ENCODE peak calls at places on chromosomes 3 and 15, in six cellular contexts. One of them, this sample, is unnamed.
A peak's percentile ranks its signal among the peaks of the same experiment; 100 is the strongest.

GRCh38 chr15:83289160-83289559 is 4.7 kb upstream of the BNC1 start:
- DNase-seq in endothelial cell of umbilical vein: no peak
- DNase-seq in ascending aorta: no peak
- DNase-seq in fibroblast of lung: no peak
- DNase-seq in lung: no peak
- DNase-seq in BJ: no peak
- DNase-seq in this sample: no peak

GRCh38 chr15:84142888-84143337 is 92.7 kb upstream of the GOLGA6L4 start:
- DNase-seq in lung: peak; percentile 75
- DNase-seq in fibroblast of lung: peak; percentile 88
- DNase-seq in ascending aorta: peak; percentile 84
- DNase-seq in BJ: peak; percentile 16
- DNase-seq in endothelial cell of umbilical vein: peak; percentile 79
- DNase-seq in this sample: no peak

GRCh38 chr3:4321732-4322131 is 18.6 kb downstream of the SETMAR start:
- DNase-seq in ascending aorta: no peak
- DNase-seq in BJ: no peak
- DNase-seq in fibroblast of lung: no peak
- DNase-seq in lung: no peak
- DNase-seq in endothelial cell of umbilical vein: no peak
- DNase-seq in this sample: no peak

GRCh38 chr3:14352002-14352627 is 50.3 kb upstream of the SLC6A6 start:
- DNase-seq in ascending aorta: no peak
- DNase-seq in fibroblast of lung: peak; percentile 15
- DNase-seq in lung: no peak
- DNase-seq in BJ: no peak
- DNase-seq in endothelial cell of umbilical vein: no peak
- DNase-seq in this sample: no peak

GRCh38 chr15:33964665-33965040 is 3.6 kb upstream of the CHRM5 start:
- DNase-seq in fibroblast of lung: no peak
- DNase-seq in endothelial cell of umbilical vein: no peak
- DNase-seq in BJ: no peak
- DNase-seq in ascending aorta: no peak
- DNase-seq in lung: no peak
- DNase-seq in this sample: no peak

GRCh38 chr3:177640319-177640997 is 443.2 kb upstream of the TBL1XR1 start:
- DNase-seq in fibroblast of lung: peak; percentile 8
- DNase-seq in lung: no peak
- DNase-seq in endothelial cell of umbilical vein: no peak
- DNase-seq in BJ: no peak
- DNase-seq in ascending aorta: no peak
- DNase-seq in this sample: no peak

GRCh38 chr15:81270781-81271491 is 53.0 kb downstream of the STARD5 start:
- DNase-seq in BJ: no peak
- DNase-seq in endothelial cell of umbilical vein: no peak
- DNase-seq in ascending aorta: no peak
- DNase-seq in lung: no peak
- DNase-seq in fibroblast of lung: no peak
- DNase-seq in this sample: no peak

GRCh38 chr3:196914866-196915265 is 27.5 kb downstream of the NCBP2 start:
- DNase-seq in fibroblast of lung: no peak
- DNase-seq in lung: no peak
- DNase-seq in endothelial cell of umbilical vein: no peak
- DNase-seq in ascending aorta: no peak
- DNase-seq in BJ: no peak
- DNase-seq in this sample: no peak

GRCh38 chr15:60000113-60000823 is 3.8 kb upstream of the FOXB1 start:
- DNase-seq in lung: no peak
- DNase-seq in BJ: no peak
- DNase-seq in endothelial cell of umbilical vein: no peak
- DNase-seq in fibroblast of lung: no peak
- DNase-seq in ascending aorta: no peak
- DNase-seq in this sample: no peak

GRCh38 chr3:124688580-124689454 is 41.4 kb upstream of the UMPS start:
- DNase-seq in endothelial cell of umbilical vein: peak; percentile 82
- DNase-seq in fibroblast of lung: peak; percentile 81
- DNase-seq in lung: peak; percentile 79
- DNase-seq in ascending aorta: peak; percentile 86
- DNase-seq in BJ: no peak
- DNase-seq in this sample: no peak

GRCh38 chr15:68279779-68280745 is 2.5 kb downstream of the FEM1B start:
- DNase-seq in fibroblast of lung: no peak
- DNase-seq in ascending aorta: no peak
- DNase-seq in endothelial cell of umbilical vein: no peak
- DNase-seq in lung: no peak
- DNase-seq in BJ: no peak
- DNase-seq in this sample: no peak

GRCh38 chr3:117814975-117815374 is 1105.4 kb downstream of the TUSC7 start:
- DNase-seq in endothelial cell of umbilical vein: no peak
- DNase-seq in lung: no peak
- DNase-seq in fibroblast of lung: peak; percentile 40
- DNase-seq in BJ: no peak
- DNase-seq in ascending aorta: no peak
- DNase-seq in this sample: no peak

GRCh38 chr15:43434436-43434835 is 58.5 kb downstream of the TP53BP1 start:
- DNase-seq in BJ: no peak
- DNase-seq in lung: no peak
- DNase-seq in fibroblast of lung: no peak
- DNase-seq in endothelial cell of umbilical vein: no peak
- DNase-seq in ascending aorta: no peak
- DNase-seq in this sample: no peak

GRCh38 chr3:138187296-138188012 is at the start of gene ARMC8:
- DNase-seq in endothelial cell of umbilical vein: no peak
- DNase-seq in fibroblast of lung: peak; percentile 91
- DNase-seq in BJ: peak; percentile 17
- DNase-seq in lung: peak; percentile 52
- DNase-seq in ascending aorta: peak; percentile 73
- DNase-seq in this sample: no peak

GRCh38 chr3:32603064-32603463 is 32.4 kb upstream of the DYNC1LI1 start:
- DNase-seq in BJ: no peak
- DNase-seq in endothelial cell of umbilical vein: no peak
- DNase-seq in fibroblast of lung: no peak
- DNase-seq in lung: no peak
- DNase-seq in ascending aorta: no peak
- DNase-seq in this sample: no peak

GRCh38 chr15:37015025-37015424 is 85.3 kb downstream of the MEIS2 start:
- DNase-seq in lung: no peak
- DNase-seq in endothelial cell of umbilical vein: no peak
- DNase-seq in BJ: no peak
- DNase-seq in fibroblast of lung: no peak
- DNase-seq in ascending aorta: peak; percentile 71
- DNase-seq in this sample: no peak

GRCh38 chr3:181969925-181970324 is 258.2 kb downstream of the SOX2 start:
- DNase-seq in fibroblast of lung: no peak
- DNase-seq in endothelial cell of umbilical vein: no peak
- DNase-seq in BJ: no peak
- DNase-seq in ascending aorta: no peak
- DNase-seq in lung: no peak
- DNase-seq in this sample: no peak

GRCh38 chr3:146594843-146595482 is 10.2 kb downstream of the PLSCR5 start:
- DNase-seq in fibroblast of lung: peak; percentile 49
- DNase-seq in endothelial cell of umbilical vein: peak; percentile 35
- DNase-seq in ascending aorta: no peak
- DNase-seq in lung: no peak
- DNase-seq in BJ: no peak
- DNase-seq in this sample: no peak

GRCh38 chr3:171812811-171813210 is 2.5 kb upstream of the PLD1 start:
- DNase-seq in lung: no peak
- DNase-seq in BJ: no peak
- DNase-seq in endothelial cell of umbilical vein: no peak
- DNase-seq in ascending aorta: no peak
- DNase-seq in fibroblast of lung: peak; percentile 53
- DNase-seq in this sample: no peak

GRCh38 chr3:197880361-197881339 is 69.3 kb upstream of the RPL35A start:
- DNase-seq in endothelial cell of umbilical vein: no peak
- DNase-seq in BJ: no peak
- DNase-seq in ascending aorta: no peak
- DNase-seq in fibroblast of lung: no peak
- DNase-seq in lung: no peak
- DNase-seq in this sample: no peak

GRCh38 chr3:70466096-70466495 is 153.7 kb upstream of the MDFIC2 start:
- DNase-seq in fibroblast of lung: no peak
- DNase-seq in ascending aorta: no peak
- DNase-seq in endothelial cell of umbilical vein: no peak
- DNase-seq in lung: no peak
- DNase-seq in BJ: no peak
- DNase-seq in this sample: no peak

GRCh38 chr15:80695099-80695910 is at the start of gene ABHD17C:
- DNase-seq in BJ: no peak
- DNase-seq in lung: peak; percentile 58
- DNase-seq in ascending aorta: peak; percentile 69
- DNase-seq in fibroblast of lung: peak; percentile 45
- DNase-seq in endothelial cell of umbilical vein: peak; percentile 51
- DNase-seq in this sample: no peak

GRCh38 chr3:193771736-193772135 is 178.7 kb downstream of the OPA1 start:
- DNase-seq in fibroblast of lung: no peak
- DNase-seq in endothelial cell of umbilical vein: no peak
- DNase-seq in BJ: no peak
- DNase-seq in lung: no peak
- DNase-seq in ascending aorta: no peak
- DNase-seq in this sample: no peak

GRCh38 chr15:100308222-100309007 is 33.4 kb downstream of the ADAMTS17 start:
- DNase-seq in fibroblast of lung: no peak
- DNase-seq in endothelial cell of umbilical vein: no peak
- DNase-seq in BJ: no peak
- DNase-seq in lung: no peak
- DNase-seq in ascending aorta: no peak
- DNase-seq in this sample: no peak

GRCh38 chr15:64426845-64427465 is 33.4 kb upstream of the ZNF609 start:
- DNase-seq in fibroblast of lung: peak; percentile 65
- DNase-seq in BJ: no peak
- DNase-seq in lung: no peak
- DNase-seq in endothelial cell of umbilical vein: peak; percentile 74
- DNase-seq in ascending aorta: no peak
- DNase-seq in this sample: no peak

DNA sequence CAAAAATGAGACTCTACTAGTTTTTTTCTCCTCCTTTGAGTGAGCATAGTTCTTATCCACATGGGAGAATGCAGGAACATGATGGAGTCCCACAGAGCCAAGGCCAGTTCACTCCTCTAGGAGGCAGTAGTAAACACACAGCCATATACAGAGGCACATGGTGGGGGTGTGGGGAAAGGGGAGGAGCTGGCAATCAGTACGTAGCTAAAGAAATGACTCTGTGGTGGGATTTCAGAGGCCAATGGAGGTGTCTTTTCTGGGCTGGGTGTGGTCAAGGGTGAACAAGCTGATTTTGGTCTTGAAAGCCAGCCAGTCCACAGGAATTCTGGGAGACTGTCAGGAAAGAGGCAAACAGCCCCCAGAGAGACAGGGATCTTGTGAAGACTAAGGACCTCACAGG is 6.6 kb upstream of the RAB11A start:
- DNase-seq in ascending aorta: no peak
- DNase-seq in endothelial cell of umbilical vein: peak; percentile 56
- DNase-seq in BJ: no peak
- DNase-seq in lung: peak; percentile 38
- DNase-seq in fibroblast of lung: peak; percentile 65
- DNase-seq in this sample: no peak
- TF ChIP-seq CTCF in ascending aorta: peak; percentile 18
- TF ChIP-seq CTCF in endothelial cell of umbilical vein: peak; percentile 52
- TF ChIP-seq CTCF in BJ: peak; percentile 41
- TF ChIP-seq CTCF in lung: no peak
- TF ChIP-seq CTCF in fibroblast of lung: peak; percentile 64
- TF ChIP-seq CTCF in this sample: peak; percentile 68

GRCh38 chr3:183591881-183592521 is 36.5 kb upstream of the KLHL6 start:
- DNase-seq in lung: no peak
- DNase-seq in ascending aorta: no peak
- DNase-seq in BJ: no peak
- DNase-seq in fibroblast of lung: peak; percentile 12
- DNase-seq in endothelial cell of umbilical vein: peak; percentile 30
- DNase-seq in this sample: no peak
- TF ChIP-seq CTCF in lung: peak; percentile 7
- TF ChIP-seq CTCF in ascending aorta: peak; percentile 16
- TF ChIP-seq CTCF in BJ: peak; percentile 27
- TF ChIP-seq CTCF in fibroblast of lung: peak; percentile 19
- TF ChIP-seq CTCF in endothelial cell of umbilical vein: no peak
- TF ChIP-seq CTCF in this sample: peak; percentile 67

GRCh38 chr15:72117698-72118399 is at the start of gene MYO9A:
- DNase-seq in BJ: peak; percentile 88
- DNase-seq in fibroblast of lung: peak; percentile 99
- DNase-seq in lung: peak; percentile 98
- DNase-seq in endothelial cell of umbilical vein: peak; percentile 99
- DNase-seq in ascending aorta: peak; percentile 99
- DNase-seq in this sample: peak; percentile 98
- TF ChIP-seq CTCF in BJ: no peak
- TF ChIP-seq CTCF in fibroblast of lung: no peak
- TF ChIP-seq CTCF in lung: no peak
- TF ChIP-seq CTCF in endothelial cell of umbilical vein: peak; percentile 13
- TF ChIP-seq CTCF in ascending aorta: no peak
- TF ChIP-seq CTCF in this sample: peak; percentile 63

GRCh38 chr15:98875309-98875708 is 132.3 kb downstream of the PGPEP1L start:
- DNase-seq in fibroblast of lung: peak; percentile 50
- DNase-seq in BJ: no peak
- DNase-seq in endothelial cell of umbilical vein: no peak
- DNase-seq in lung: no peak
- DNase-seq in ascending aorta: no peak
- DNase-seq in this sample: no peak

GRCh38 chr15:98874773-98875172 is 132.8 kb downstream of the PGPEP1L start:
- DNase-seq in BJ: no peak
- DNase-seq in endothelial cell of umbilical vein: no peak
- DNase-seq in ascending aorta: no peak
- DNase-seq in fibroblast of lung: peak; percentile 50
- DNase-seq in lung: no peak
- DNase-seq in this sample: no peak

GRCh38 chr15:98872777-98873176 is 134.8 kb downstream of the PGPEP1L start:
- DNase-seq in ascending aorta: no peak
- DNase-seq in BJ: no peak
- DNase-seq in lung: no peak
- DNase-seq in endothelial cell of umbilical vein: no peak
- DNase-seq in fibroblast of lung: no peak
- DNase-seq in this sample: no peak

GRCh38 chr15:98874359-98874758 is 133.2 kb downstream of the PGPEP1L start:
- DNase-seq in endothelial cell of umbilical vein: no peak
- DNase-seq in lung: no peak
- DNase-seq in BJ: no peak
- DNase-seq in fibroblast of lung: no peak
- DNase-seq in ascending aorta: no peak
- DNase-seq in this sample: no peak

DNA sequence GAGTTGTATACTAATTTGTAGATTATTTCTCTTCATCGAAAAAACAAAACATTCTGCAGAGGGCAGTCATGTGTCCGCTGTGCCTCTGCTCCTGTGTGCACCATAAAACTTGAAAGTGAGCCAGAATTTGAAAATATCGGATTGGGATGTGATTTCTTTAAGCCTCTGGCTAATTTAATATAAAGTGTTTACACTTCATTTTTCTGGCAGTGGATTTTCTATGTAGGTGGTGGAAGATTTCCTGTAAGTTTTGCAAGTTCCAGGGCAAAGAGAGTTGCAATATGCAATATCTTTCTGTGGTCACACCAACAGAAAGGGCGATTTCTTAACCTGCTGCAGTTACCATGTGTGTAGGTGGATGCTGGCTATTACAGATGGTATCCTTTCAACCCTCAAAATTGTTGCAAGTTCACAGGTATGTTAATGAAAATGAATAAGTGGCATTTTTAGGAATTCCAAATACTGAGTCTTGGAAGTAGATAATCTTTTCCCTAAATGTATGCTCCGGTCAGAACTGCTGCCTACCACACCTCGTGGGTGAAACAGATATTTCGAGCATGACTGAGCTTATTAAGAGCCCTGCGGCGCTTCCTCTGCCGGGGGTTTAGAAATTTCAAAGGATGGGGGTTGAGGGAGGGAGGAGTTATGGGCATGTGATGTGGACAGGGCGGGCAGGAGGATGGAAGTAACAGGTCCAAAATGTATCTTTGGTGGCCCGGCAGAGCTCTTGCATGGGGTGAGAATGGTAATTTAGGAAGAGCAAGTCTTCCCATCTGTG is 134.0 kb downstream of the PGPEP1L start:
- DNase-seq in BJ: peak; percentile 76
- DNase-seq in lung: no peak
- DNase-seq in ascending aorta: no peak
- DNase-seq in endothelial cell of umbilical vein: no peak
- DNase-seq in fibroblast of lung: peak; percentile 71
- DNase-seq in this sample: no peak
- TF ChIP-seq CTCF in BJ: no peak
- TF ChIP-seq CTCF in lung: no peak
- TF ChIP-seq CTCF in ascending aorta: no peak
- TF ChIP-seq CTCF in endothelial cell of umbilical vein: no peak
- TF ChIP-seq CTCF in fibroblast of lung: no peak
- TF ChIP-seq CTCF in this sample: peak; percentile 58

This sample was measured in chondrocyte.